ENCODE peak calls at places on chromosomes 3 and 15, in six cellular contexts. T is hippocampal formation; U is neural progenitor cell; P is CMK; B is right atrium auricular region; Z is stimulated activated CD8-positive, alpha-beta memory T cell treated with anti-CD3 and anti-CD28 coated beads, Interleukin-4, amount 100 ng/mL, for 1 hour. M is an unnamed sample.

GRCh38 chr3:42742688-42743087 is 30.4 kb downstream of the CCDC13 start:
- DNase-seq in T (no peak), U (no peak), P (no peak), B (peak), Z (no peak), M (no peak)

GRCh38 chr15:74790080-74790916 is 8.4 kb downstream of the CSK start:
- DNase-seq in T (peak), U (no peak), P (no peak), B (peak), Z (no peak), M (no peak)

GRCh38 chr3:136350557-136350956 is 100.4 kb downstream of the PCCB start:
- DNase-seq in T (no peak), U (no peak), P (no peak), B (no peak), Z (no peak), M (no peak)

GRCh38 chr3:125317761-125318496 is 57.2 kb downstream of the ZNF148 start:
- DNase-seq in T (no peak), U (no peak), P (no peak), B (no peak), Z (no peak), M (no peak)

GRCh38 chr15:39287322-39288195 is 293.3 kb upstream of the THBS1 start:
- DNase-seq in T (no peak), U (no peak), P (no peak), B (no peak), Z (no peak), M (no peak)

GRCh38 chr15:78932216-78932808 is 12.5 kb downstream of the CTSH start:
- DNase-seq in T (no peak), U (no peak), P (no peak), B (no peak), Z (no peak), M (no peak)

GRCh38 chr15:69060744-69061143 is 46.2 kb downstream of the NOX5 start:
- DNase-seq in T (no peak), U (no peak), P (no peak), B (no peak), Z (no peak), M (no peak)

GRCh38 chr3:185737740-185738680 is 86.8 kb downstream of the IGF2BP2 start:
- DNase-seq in T (no peak), U (no peak), P (no peak), B (no peak), Z (no peak), M (no peak)

GRCh38 chr3:15645740-15646490 is 44.4 kb downstream of the BTD start:
- DNase-seq in T (no peak), U (no peak), P (no peak), B (no peak), Z (no peak), M (no peak)

GRCh38 chr3:99808163-99808794 is 9.4 kb upstream of the CMSS1 start:
- DNase-seq in T (peak), U (peak), P (peak), B (no peak), Z (peak), M (peak)

GRCh38 chr3:60810876-60811275 is 440.4 kb downstream of the FHIT start:
- DNase-seq in T (no peak), U (no peak), P (no peak), B (no peak), Z (no peak), M (no peak)

GRCh38 chr3:124413393-124413792 is 316.9 kb upstream of the UMPS start:
- DNase-seq in T (no peak), U (no peak), P (no peak), B (no peak), Z (no peak), M (no peak)

GRCh38 chr15:78968539-78969271 is 23.9 kb upstream of the CTSH start:
- DNase-seq in T (no peak), U (no peak), P (no peak), B (no peak), Z (no peak), M (no peak)

GRCh38 chr3:125212509-125213372 is at the start of gene SLC12A8:
- DNase-seq in T (no peak), U (peak), P (no peak), B (no peak), Z (no peak), M (peak)

GRCh38 chr3:18062289-18063025 is 320.0 kb upstream of the TBC1D5 start:
- DNase-seq in T (no peak), U (no peak), P (no peak), B (no peak), Z (no peak), M (no peak)

GRCh38 chr15:92666780-92667179 is 11.2 kb upstream of the FAM174B start:
- DNase-seq in T (no peak), U (no peak), P (no peak), B (peak), Z (no peak), M (no peak)

GRCh38 chr15:74320358-74321247 is 46.8 kb downstream of the CYP11A1 start:
- DNase-seq in T (no peak), U (peak), P (no peak), B (peak), Z (no peak), M (no peak)

GRCh38 chr15:31216210-31216911 is 110.3 kb upstream of the KLF13 start:
- DNase-seq in T (no peak), U (peak), P (peak), B (peak), Z (peak), M (peak)

GRCh38 chr3:112149136-112149535 is 16.1 kb upstream of the GCSAM start:
- DNase-seq in T (no peak), U (no peak), P (no peak), B (no peak), Z (no peak), M (no peak)

GRCh38 chr3:107943860-107944543 is 146.8 kb downstream of the CD47 start:
- DNase-seq in T (no peak), U (no peak), P (no peak), B (no peak), Z (no peak), M (no peak)

GRCh38 chr3:60696559-60697125 is 554.6 kb downstream of the FHIT start:
- DNase-seq in T (no peak), U (no peak), P (no peak), B (no peak), Z (no peak), M (no peak)

GRCh38 chr3:12436514-12437222 is 47.6 kb upstream of the TSEN2 start:
- DNase-seq in T (no peak), U (no peak), P (no peak), B (peak), Z (no peak), M (no peak)

GRCh38 chr3:58563386-58564035 is 13.7 kb downstream of the FAM107A start:
- DNase-seq in T (no peak), U (no peak), P (no peak), B (peak), Z (no peak), M (no peak)

GRCh38 chr15:79451361-79451999 is 19.3 kb downstream of the MINAR1 start:
- DNase-seq in T (no peak), U (peak), P (no peak), B (no peak), Z (no peak), M (no peak)

GRCh38 chr15:83947156-83947555 is 288.4 kb upstream of the GOLGA6L4 start:
- DNase-seq in T (no peak), U (no peak), P (no peak), B (no peak), Z (no peak), M (no peak)

GRCh38 chr3:129276385-129276784 is 2.3 kb upstream of the HMCES start:
- DNase-seq in T (no peak), U (no peak), P (no peak), B (no peak), Z (no peak), M (no peak)

GRCh38 chr3:36416660-36417059 is 36.4 kb downstream of the STAC start:
- DNase-seq in T (no peak), U (no peak), P (no peak), B (no peak), Z (no peak), M (no peak)

GRCh38 chr15:85730001-85730820 is 64.5 kb downstream of the KLHL25 start:
- DNase-seq in T (peak), U (peak), P (peak), B (no peak), Z (no peak), M (peak)

GRCh38 chr15:31228980-31229826 is 97.4 kb upstream of the KLF13 start:
- DNase-seq in T (no peak), U (peak), P (no peak), B (no peak), Z (no peak), M (no peak)

GRCh38 chr15:64232400-64232799 is 69.6 kb upstream of the PPIB start:
- DNase-seq in T (no peak), U (no peak), P (no peak), B (no peak), Z (no peak), M (no peak)

GRCh38 chr15:75024102-75024636 is 779 bp downstream of the PPCDC start:
- DNase-seq in T (no peak), U (peak), P (peak), B (no peak), Z (no peak), M (peak)

GRCh38 chr15:77126516-77126915 is 55.6 kb upstream of the TSPAN3 start:
- DNase-seq in T (no peak), U (no peak), P (no peak), B (no peak), Z (no peak), M (no peak)

GRCh38 chr15:78018445-78018844 is 59.1 kb downstream of the TBC1D2B start:
- DNase-seq in T (no peak), U (no peak), P (no peak), B (no peak), Z (no peak), M (no peak)

GRCh38 chr3:114362815-114363214 is 69.0 kb downstream of the TIGIT start:
- DNase-seq in T (peak), U (no peak), P (no peak), B (no peak), Z (no peak), M (no peak)

GRCh38 chr3:184568591-184568917 is 7.0 kb downstream of the EPHB3 start:
- DNase-seq in T (no peak), U (no peak), P (no peak), B (no peak), Z (no peak), M (no peak)

GRCh38 chr15:42010434-42010833 is 10.4 kb downstream of the PLA2G4E start:
- DNase-seq in T (no peak), U (no peak), P (no peak), B (no peak), Z (no peak), M (peak)

GRCh38 chr3:112407214-112407887 is 74.4 kb downstream of the CD200 start:
- DNase-seq in T (no peak), U (no peak), P (no peak), B (no peak), Z (no peak), M (no peak)

GRCh38 chr3:191238321-191238817 is 39.3 kb downstream of the OSTN start:
- DNase-seq in T (no peak), U (no peak), P (no peak), B (no peak), Z (no peak), M (peak)

GRCh38 chr3:11661052-11661656 is 17.4 kb upstream of the VGLL4 start:
- DNase-seq in T (no peak), U (no peak), P (no peak), B (no peak), Z (no peak), M (no peak)

GRCh38 chr15:66362776-66363175 is 6.3 kb upstream of the TIPIN start:
- DNase-seq in T (no peak), U (no peak), P (no peak), B (no peak), Z (no peak), M (no peak)